ENCODE peak calls at places on chromosomes 1 and 21, in eight cellular contexts. L is thoracic aorta; Y is cardiac muscle cell; C is CD8-positive, alpha-beta memory T cell; Q is effector CD4-positive, alpha-beta T cell; O is caudate nucleus; N is memory B cell; W is sciatic nerve. V is an unnamed sample.

GRCh38 chr1:67853704-67854103 is 20.4 kb upstream of the GNG12 start:
- DNase-seq in L (no peak), Y (peak; percentile 89), C (no peak), Q (no peak), O (peak; percentile 31), N (no peak), W (peak; percentile 75), V (no peak)

GRCh38 chr1:232937741-232938375 is 12.6 kb upstream of the NTPCR start:
- DNase-seq in L (no peak), Y (peak; percentile 42), C (no peak), Q (no peak), O (no peak), N (no peak), W (no peak), V (no peak)

GRCh38 chr1:202113690-202114300 is 8.9 kb upstream of the GPR37L1 start:
- DNase-seq in L (no peak), Y (no peak), C (no peak), Q (no peak), O (no peak), N (no peak), W (no peak), V (no peak)

GRCh38 chr21:18529253-18529652 is 125.7 kb upstream of the TMPRSS15 start:
- DNase-seq in L (no peak), Y (peak; percentile 1), C (no peak), Q (no peak), O (no peak), N (no peak), W (no peak), V (no peak)

GRCh38 chr1:175314300-175314699 is 121.7 kb upstream of the KIAA0040 start:
- DNase-seq in L (no peak), Y (no peak), C (no peak), Q (no peak), O (peak; percentile 48), N (no peak), W (no peak), V (no peak)

GRCh38 chr1:5651964-5652751 is 340.1 kb downstream of the NPHP4 start:
- DNase-seq in L (no peak), Y (no peak), C (no peak), Q (no peak), O (no peak), N (no peak), W (peak; percentile 49), V (peak; percentile 61)

GRCh38 chr1:4071675-4072074 is 171.6 kb upstream of the C1orf174 start:
- DNase-seq in L (no peak), Y (no peak), C (no peak), Q (no peak), O (no peak), N (no peak), W (no peak), V (no peak)

GRCh38 chr1:220680085-220680687 is 10.0 kb upstream of the C1orf115 start:
- DNase-seq in L (no peak), Y (peak; percentile 56), C (no peak), Q (no peak), O (no peak), N (peak; percentile 38), W (no peak), V (no peak)

GRCh38 chr1:235023197-235024044 is 105.2 kb downstream of the TOMM20 start:
- DNase-seq in L (no peak), Y (no peak), C (no peak), Q (no peak), O (no peak), N (no peak), W (peak; percentile 46), V (peak; percentile 67)

GRCh38 chr1:24696033-24696755 is 49.1 kb upstream of the CLIC4 start:
- DNase-seq in L (no peak), Y (no peak), C (no peak), Q (no peak), O (no peak), N (no peak), W (no peak), V (no peak)

GRCh38 chr1:217921126-217921900 is 290.2 kb downstream of the SPATA17 start:
- DNase-seq in L (no peak), Y (no peak), C (no peak), Q (no peak), O (no peak), N (no peak), W (no peak), V (no peak)

GRCh38 chr1:185663332-185663731 is 70.9 kb upstream of the HMCN1 start:
- DNase-seq in L (no peak), Y (no peak), C (no peak), Q (no peak), O (no peak), N (no peak), W (no peak), V (no peak)

GRCh38 chr21:35168702-35169101 is 119.6 kb upstream of the RUNX1 start:
- DNase-seq in L (no peak), Y (no peak), C (no peak), Q (no peak), O (no peak), N (no peak), W (no peak), V (no peak)

GRCh38 chr1:31783846-31784245 is 19.7 kb upstream of the ADGRB2 start:
- DNase-seq in L (no peak), Y (no peak), C (no peak), Q (no peak), O (no peak), N (no peak), W (no peak), V (no peak)

GRCh38 chr1:98387701-98388100 is 273.8 kb upstream of the SNX7 start:
- DNase-seq in L (no peak), Y (no peak), C (no peak), Q (no peak), O (no peak), N (no peak), W (no peak), V (no peak)

GRCh38 chr1:182107218-182107617 is 45.7 kb upstream of the ZNF648 start:
- DNase-seq in L (no peak), Y (no peak), C (no peak), Q (no peak), O (no peak), N (no peak), W (no peak), V (no peak)

GRCh38 chr1:214425101-214425500 is 126.3 kb downstream of the PTPN14 start:
- DNase-seq in L (no peak), Y (no peak), C (no peak), Q (no peak), O (no peak), N (no peak), W (no peak), V (no peak)

GRCh38 chr1:147072371-147073061 is 99.8 kb downstream of the PRKAB2 start:
- DNase-seq in L (no peak), Y (peak; percentile 21), C (no peak), Q (no peak), O (no peak), N (no peak), W (no peak), V (no peak)

GRCh38 chr1:234719454-234720258 is 109.7 kb upstream of the IRF2BP2 start:
- DNase-seq in L (no peak), Y (no peak), C (no peak), Q (no peak), O (no peak), N (no peak), W (peak; percentile 48), V (no peak)

GRCh38 chr21:33684068-33684467 is 41.8 kb downstream of the ITSN1 start:
- DNase-seq in L (no peak), Y (no peak), C (no peak), Q (no peak), O (no peak), N (no peak), W (no peak), V (no peak)

GRCh38 chr1:20540281-20540680 is 12.1 kb upstream of the FAM43B start:
- DNase-seq in L (no peak), Y (peak; percentile 21), C (no peak), Q (no peak), O (no peak), N (no peak), W (no peak), V (no peak)